ENCODE peak calls at places on chromosomes 7 and 10, in four cellular contexts. D is AG04450; T is CD4-positive, alpha-beta memory T cell; G is RPMI8226. I is an unnamed sample.

GRCh38 chr7:144842377-144842851 is 6.6 kb upstream of the TPK1 start:
- DNase-seq in D (no peak), T (no peak), G (no peak), I (no peak)

GRCh38 chr7:32891046-32891799 is at the start of gene KBTBD2:
- DNase-seq in D (peak), T (peak), G (peak), I (peak)

GRCh38 chr7:156207306-156207705 is 395.0 kb upstream of the SHH start:
- DNase-seq in D (no peak), T (no peak), G (no peak), I (no peak)

GRCh38 chr10:87612107-87612506 is 47.6 kb upstream of the PAPSS2 start:
- DNase-seq in D (no peak), T (no peak), G (no peak), I (no peak)

GRCh38 chr7:56097700-56098099 is 4.9 kb upstream of the PHKG1 start:
- DNase-seq in D (peak), T (no peak), G (peak), I (no peak)

GRCh38 chr10:57579926-57580325 is 687.8 kb downstream of the IPMK start:
- DNase-seq in D (no peak), T (peak), G (no peak), I (no peak)

GRCh38 chr10:106935978-106936451 is 228.5 kb downstream of the SORCS1 start:
- DNase-seq in D (no peak), T (no peak), G (peak), I (no peak)

GRCh38 chr7:104150470-104150869 is 57.3 kb downstream of the ORC5 start:
- DNase-seq in D (no peak), T (no peak), G (no peak), I (no peak)

GRCh38 chr7:112147752-112148435 is 58.3 kb downstream of the DOCK4 start:
- DNase-seq in D (no peak), T (no peak), G (no peak), I (no peak)

GRCh38 chr7:129238546-129238945 is 13.7 kb downstream of the AHCYL2 start:
- DNase-seq in D (no peak), T (no peak), G (peak), I (no peak)

GRCh38 chr7:135466442-135467206 is 43.3 kb downstream of the CNOT4 start:
- DNase-seq in D (no peak), T (no peak), G (no peak), I (no peak)

GRCh38 chr7:6106140-6106904 is 75.1 kb downstream of the ANKRD61 start:
- DNase-seq in D (no peak), T (peak), G (peak), I (peak)

I was measured in effector memory CD4-positive, alpha-beta T cell.